ENCODE peak calls at places on chromosomes 1 and 21, in four cellular contexts. One of them, this sample, is unnamed. For H3K36me3, the result is how much of the 10 kb centered on the place peaks cover.

GRCh38 chr21:45376459-45377324 is 28.3 kb upstream of the COL18A1 start:
- DNase-seq in upper lobe of right lung: peak
- DNase-seq in fibroblast of lung: no peak
- DNase-seq in mammary epithelial cell: no peak
- DNase-seq in this sample: no peak

GRCh38 chr1:1911390-1912041 is 3.5 kb upstream of the CALML6 start:
- DNase-seq in fibroblast of lung: no peak
- DNase-seq in upper lobe of right lung: no peak
- DNase-seq in mammary epithelial cell: no peak
- DNase-seq in this sample: no peak

GRCh38 chr1:41632788-41633575 is 148.5 kb upstream of the EDN2 start:
- DNase-seq in mammary epithelial cell: no peak
- DNase-seq in fibroblast of lung: no peak
- DNase-seq in upper lobe of right lung: no peak
- DNase-seq in this sample: no peak

GRCh38 chr1:207964195-207964966 is 53.5 kb upstream of the CD34 start:
- DNase-seq in fibroblast of lung: peak
- DNase-seq in mammary epithelial cell: no peak
- DNase-seq in upper lobe of right lung: no peak
- DNase-seq in this sample: no peak

GRCh38 chr1:239778221-239778813 is 313.4 kb upstream of the FMN2 start:
- DNase-seq in fibroblast of lung: no peak
- DNase-seq in mammary epithelial cell: no peak
- DNase-seq in upper lobe of right lung: no peak
- DNase-seq in this sample: no peak

GRCh38 chr1:234722267-234722704 is 112.3 kb upstream of the IRF2BP2 start:
- DNase-seq in upper lobe of right lung: no peak
- DNase-seq in fibroblast of lung: no peak
- DNase-seq in mammary epithelial cell: no peak
- DNase-seq in this sample: no peak

GRCh38 chr1:178938281-178938958 is 67.5 kb upstream of the ANGPTL1 start:
- DNase-seq in upper lobe of right lung: no peak
- DNase-seq in fibroblast of lung: no peak
- DNase-seq in mammary epithelial cell: no peak
- DNase-seq in this sample: no peak

GRCh38 chr1:41486892-41487728 is 2.6 kb upstream of the EDN2 start:
- DNase-seq in upper lobe of right lung: no peak
- DNase-seq in fibroblast of lung: peak
- DNase-seq in mammary epithelial cell: no peak
- DNase-seq in this sample: no peak

GRCh38 chr1:66210653-66211052 is 323.3 kb upstream of the SGIP1 start:
- DNase-seq in fibroblast of lung: no peak
- DNase-seq in upper lobe of right lung: no peak
- DNase-seq in mammary epithelial cell: no peak
- DNase-seq in this sample: no peak

GRCh38 chr1:156489166-156489934 is 11.2 kb downstream of the MEF2D start:
- DNase-seq in mammary epithelial cell: no peak
- DNase-seq in fibroblast of lung: no peak
- DNase-seq in upper lobe of right lung: no peak
- DNase-seq in this sample: no peak

GRCh38 chr1:92274939-92275338 is 23.8 kb downstream of the GLMN start:
- DNase-seq in fibroblast of lung: peak
- DNase-seq in mammary epithelial cell: peak
- DNase-seq in upper lobe of right lung: no peak
- DNase-seq in this sample: no peak

GRCh38 chr1:108080448-108080847 is 115.5 kb upstream of the VAV3 start:
- DNase-seq in fibroblast of lung: no peak
- DNase-seq in upper lobe of right lung: no peak
- DNase-seq in mammary epithelial cell: no peak
- DNase-seq in this sample: no peak

GRCh38 chr1:1541956-1542765 is 1.7 kb upstream of the TMEM240 start:
- DNase-seq in fibroblast of lung: no peak
- DNase-seq in mammary epithelial cell: no peak
- DNase-seq in upper lobe of right lung: no peak
- DNase-seq in this sample: no peak

GRCh38 chr1:169511339-169512028 is 25.7 kb upstream of the SLC19A2 start:
- DNase-seq in fibroblast of lung: peak
- DNase-seq in mammary epithelial cell: peak
- DNase-seq in upper lobe of right lung: no peak
- DNase-seq in this sample: peak

GRCh38 chr1:210397252-210397651 is 68.5 kb downstream of the HHAT start:
- DNase-seq in mammary epithelial cell: no peak
- DNase-seq in fibroblast of lung: peak
- DNase-seq in upper lobe of right lung: no peak
- DNase-seq in this sample: no peak

GRCh38 chr21:35072960-35073359 is 23.9 kb upstream of the RUNX1 start:
- DNase-seq in fibroblast of lung: no peak
- DNase-seq in upper lobe of right lung: no peak
- DNase-seq in mammary epithelial cell: no peak
- DNase-seq in this sample: no peak

GRCh38 chr1:24702511-24703293 is 42.5 kb upstream of the CLIC4 start:
- DNase-seq in upper lobe of right lung: no peak
- DNase-seq in fibroblast of lung: peak
- DNase-seq in mammary epithelial cell: peak
- DNase-seq in this sample: no peak

GRCh38 chr1:41844781-41845180 is 73.9 kb downstream of the HIVEP3 start:
- DNase-seq in fibroblast of lung: no peak
- DNase-seq in mammary epithelial cell: no peak
- DNase-seq in upper lobe of right lung: no peak
- DNase-seq in this sample: no peak

GRCh38 chr1:172143384-172144025 is 277.0 kb upstream of the C1orf105 start:
- DNase-seq in fibroblast of lung: peak
- DNase-seq in upper lobe of right lung: no peak
- DNase-seq in mammary epithelial cell: peak
- DNase-seq in this sample: no peak

GRCh38 chr1:211082824-211083223 is 51.1 kb downstream of the KCNH1 start:
- DNase-seq in upper lobe of right lung: no peak
- DNase-seq in mammary epithelial cell: no peak
- DNase-seq in fibroblast of lung: no peak
- DNase-seq in this sample: no peak

GRCh38 chr1:198278922-198279321 is 122.1 kb downstream of the NEK7 start:
- DNase-seq in mammary epithelial cell: peak
- DNase-seq in fibroblast of lung: peak
- DNase-seq in upper lobe of right lung: no peak
- DNase-seq in this sample: no peak

GRCh38 chr1:181139631-181140051 is 51.1 kb downstream of the IER5 start:
- DNase-seq in upper lobe of right lung: no peak
- DNase-seq in fibroblast of lung: peak
- DNase-seq in mammary epithelial cell: peak
- DNase-seq in this sample: no peak

GRCh38 chr1:119010201-119010600 is 22.1 kb upstream of the TBX15 start:
- DNase-seq in upper lobe of right lung: no peak
- DNase-seq in mammary epithelial cell: peak
- DNase-seq in fibroblast of lung: no peak
- DNase-seq in this sample: no peak

GRCh38 chr1:155026588-155026987 is 7.0 kb downstream of the DCST2 start:
- DNase-seq in fibroblast of lung: no peak
- DNase-seq in upper lobe of right lung: no peak
- DNase-seq in mammary epithelial cell: no peak
- DNase-seq in this sample: no peak

GRCh38 chr1:63746129-63746864 is 27.5 kb upstream of the ROR1 start:
- DNase-seq in upper lobe of right lung: no peak
- DNase-seq in mammary epithelial cell: no peak
- DNase-seq in fibroblast of lung: peak
- DNase-seq in this sample: no peak

GRCh38 chr1:168112673-168113305 is 23.9 kb downstream of the GPR161 start:
- DNase-seq in fibroblast of lung: peak
- DNase-seq in mammary epithelial cell: peak
- DNase-seq in upper lobe of right lung: no peak
- DNase-seq in this sample: no peak

GRCh38 chr1:182649041-182649440 is 35.3 kb downstream of the RGS8 start:
- DNase-seq in mammary epithelial cell: no peak
- DNase-seq in fibroblast of lung: no peak
- DNase-seq in upper lobe of right lung: no peak
- DNase-seq in this sample: no peak

GRCh38 chr1:3948344-3948743 is 48.3 kb upstream of the C1orf174 start:
- DNase-seq in upper lobe of right lung: no peak
- DNase-seq in mammary epithelial cell: no peak
- DNase-seq in fibroblast of lung: no peak
- DNase-seq in this sample: no peak

GRCh38 chr1:160068231-160068630 is 1.7 kb downstream of the KCNJ10 start:
- DNase-seq in upper lobe of right lung: peak
- DNase-seq in mammary epithelial cell: no peak
- DNase-seq in fibroblast of lung: no peak
- DNase-seq in this sample: no peak

GRCh38 chr1:3805038-3805437 is 8.7 kb upstream of the LRRC47 start:
- DNase-seq in fibroblast of lung: no peak
- DNase-seq in mammary epithelial cell: no peak
- DNase-seq in upper lobe of right lung: no peak
- DNase-seq in this sample: no peak

GRCh38 chr1:201656670-201657032 is 117.7 kb downstream of the NAV1 start:
- DNase-seq in mammary epithelial cell: no peak
- DNase-seq in fibroblast of lung: peak
- DNase-seq in upper lobe of right lung: no peak
- DNase-seq in this sample: no peak

GRCh38 chr1:181151378-181152326 is 63.2 kb downstream of the IER5 start:
- DNase-seq in upper lobe of right lung: no peak
- DNase-seq in fibroblast of lung: no peak
- DNase-seq in mammary epithelial cell: no peak
- DNase-seq in this sample: no peak

GRCh38 chr1:204705493-204705811 is 19.9 kb upstream of the LRRN2 start:
- DNase-seq in mammary epithelial cell: no peak
- DNase-seq in upper lobe of right lung: no peak
- DNase-seq in fibroblast of lung: no peak
- DNase-seq in this sample: no peak

GRCh38 chr1:198641506-198641905 is 2.7 kb downstream of the PTPRC start:
- DNase-seq in upper lobe of right lung: no peak
- DNase-seq in fibroblast of lung: no peak
- DNase-seq in mammary epithelial cell: peak
- DNase-seq in this sample: no peak

GRCh38 chr1:3074800-3075199 is 5.8 kb downstream of the PRDM16 start:
- DNase-seq in upper lobe of right lung: peak
- DNase-seq in fibroblast of lung: peak
- DNase-seq in mammary epithelial cell: no peak
- DNase-seq in this sample: no peak

GRCh38 chr1:155978325-155978972 is at the start of gene ARHGEF2:
- DNase-seq in mammary epithelial cell: peak
- DNase-seq in upper lobe of right lung: peak
- DNase-seq in fibroblast of lung: peak
- DNase-seq in this sample: peak

GRCh38 chr1:59707216-59707615 is 107.5 kb upstream of the HOOK1 start:
- DNase-seq in upper lobe of right lung: no peak
- DNase-seq in mammary epithelial cell: peak
- DNase-seq in fibroblast of lung: peak
- DNase-seq in this sample: peak

GRCh38 chr1:221725683-221726330 is 16.1 kb downstream of the DUSP10 start:
- DNase-seq in upper lobe of right lung: no peak
- DNase-seq in mammary epithelial cell: no peak
- DNase-seq in fibroblast of lung: peak
- DNase-seq in this sample: no peak

GRCh38 chr1:193747579-193747978 is 561.2 kb upstream of the B3GALT2 start:
- DNase-seq in mammary epithelial cell: peak
- DNase-seq in upper lobe of right lung: no peak
- DNase-seq in fibroblast of lung: peak
- DNase-seq in this sample: no peak

GRCh38 chr1:1283821-1284220 is 3.6 kb downstream of the SCNN1D start:
- DNase-seq in fibroblast of lung: no peak
- DNase-seq in mammary epithelial cell: no peak
- DNase-seq in upper lobe of right lung: no peak
- DNase-seq in this sample: no peak

GRCh38 chr1:209029737-209030136 is 553.8 kb upstream of the CAMK1G start:
- DNase-seq in upper lobe of right lung: no peak
- DNase-seq in mammary epithelial cell: peak
- DNase-seq in fibroblast of lung: no peak
- DNase-seq in this sample: no peak

GRCh38 chr1:209030454-209031167 is 552.9 kb upstream of the CAMK1G start:
- DNase-seq in upper lobe of right lung: no peak
- DNase-seq in mammary epithelial cell: no peak
- DNase-seq in fibroblast of lung: no peak
- DNase-seq in this sample: no peak
- H3K36me3 ChIP-seq in upper lobe of right lung: under half
- H3K36me3 ChIP-seq in mammary epithelial cell: under half
- H3K36me3 ChIP-seq in fibroblast of lung: under half
- H3K36me3 ChIP-seq in this sample: under half

GRCh38 chr1:220164116-220164515 is 70.2 kb downstream of the IARS2 start:
- DNase-seq in upper lobe of right lung: no peak
- DNase-seq in mammary epithelial cell: no peak
- DNase-seq in fibroblast of lung: no peak
- DNase-seq in this sample: no peak
- H3K36me3 ChIP-seq in upper lobe of right lung: half or more
- H3K36me3 ChIP-seq in mammary epithelial cell: under half
- H3K36me3 ChIP-seq in fibroblast of lung: under half
- H3K36me3 ChIP-seq in this sample: under half

GRCh38 chr21:33251119-33251518 is 15.0 kb upstream of the IL10RB start:
- DNase-seq in mammary epithelial cell: no peak
- DNase-seq in fibroblast of lung: no peak
- DNase-seq in upper lobe of right lung: no peak
- DNase-seq in this sample: no peak
- H3K36me3 ChIP-seq in mammary epithelial cell: under half
- H3K36me3 ChIP-seq in fibroblast of lung: under half
- H3K36me3 ChIP-seq in upper lobe of right lung: half or more
- H3K36me3 ChIP-seq in this sample: under half

DNA sequence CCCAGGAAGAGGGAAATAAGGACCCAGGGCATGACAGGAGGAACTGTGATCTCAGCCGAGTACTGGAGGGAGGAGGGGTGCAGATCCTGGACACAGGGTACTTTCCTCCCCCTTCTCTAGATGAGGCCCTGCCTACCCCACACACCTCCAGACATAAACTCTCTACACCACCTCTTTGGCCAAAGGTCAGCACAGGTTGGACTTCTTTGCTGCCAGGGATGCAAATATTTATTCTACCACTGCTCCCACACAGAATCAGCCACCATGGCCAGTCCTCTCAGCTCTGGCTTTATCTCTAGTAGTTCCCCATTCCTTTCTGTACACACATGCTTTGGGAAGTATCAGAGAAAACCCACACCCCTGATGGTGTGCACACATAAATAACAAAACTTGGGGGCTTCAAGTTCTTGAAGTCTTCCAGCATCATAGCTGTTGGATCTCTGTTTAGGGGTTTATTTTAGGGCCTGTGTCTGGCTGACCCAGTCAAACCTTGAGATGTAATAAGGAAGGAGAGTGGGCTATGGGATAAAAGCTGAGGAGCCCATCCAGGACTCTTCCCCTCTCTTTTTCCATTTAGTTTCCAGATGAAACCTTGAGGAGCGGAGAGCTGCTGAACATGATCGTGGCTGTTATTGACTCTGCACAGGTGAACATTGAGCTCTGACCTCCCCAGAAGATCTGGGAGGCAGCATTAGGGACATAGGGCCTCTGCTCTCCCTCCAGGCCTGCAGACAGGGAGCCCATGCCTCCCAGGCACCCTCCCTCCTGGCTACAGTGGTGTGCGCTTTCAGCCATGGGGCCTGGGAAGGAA is 6.7 kb upstream of the SLC27A3 start:
- DNase-seq in upper lobe of right lung: no peak
- DNase-seq in mammary epithelial cell: no peak
- DNase-seq in fibroblast of lung: no peak
- DNase-seq in this sample: no peak
- H3K36me3 ChIP-seq in upper lobe of right lung: half or more
- H3K36me3 ChIP-seq in mammary epithelial cell: under half
- H3K36me3 ChIP-seq in fibroblast of lung: under half
- H3K36me3 ChIP-seq in this sample: under half

GRCh38 chr1:6585841-6586240 is 6.0 kb downstream of the ZBTB48 start:
- DNase-seq in fibroblast of lung: no peak
- DNase-seq in upper lobe of right lung: no peak
- DNase-seq in mammary epithelial cell: no peak
- DNase-seq in this sample: no peak
- H3K36me3 ChIP-seq in fibroblast of lung: under half
- H3K36me3 ChIP-seq in upper lobe of right lung: under half
- H3K36me3 ChIP-seq in mammary epithelial cell: under half
- H3K36me3 ChIP-seq in this sample: under half

This sample was measured in tibial nerve.